ENCODE peak calls at places on chromosomes 13 and 19, in eight cellular contexts. Z, A, M, U, C, B, L and K are unnamed samples.

GRCh38 chr19:6752257-6753177 is 13.0 kb downstream of the TRIP10 start:
- DNase-seq in C (no peak), U (no peak), Z (no peak), B (no peak), M (peak; percentile 85), L (peak; percentile 65), A (peak; percentile 48), K (no peak)

GRCh38 chr13:29733069-29733700 is 117.2 kb downstream of the UBL3 start:
- DNase-seq in M (no peak), C (no peak), B (no peak), L (no peak), Z (no peak), A (no peak), U (peak; percentile 18), K (no peak)

GRCh38 chr19:16661480-16662034 is 618 bp downstream of the TMEM38A start:
- DNase-seq in U (peak; percentile 19), C (no peak), L (peak; percentile 67), M (peak; percentile 37), Z (no peak), A (peak; percentile 50), B (peak; percentile 95), K (peak; percentile 1)

GRCh38 chr19:10864538-10864899 is 6.8 kb upstream of the CARM1 start:
- DNase-seq in L (peak; percentile 91), A (peak; percentile 85), Z (peak; percentile 73), M (peak; percentile 91), U (peak; percentile 64), C (no peak), B (peak; percentile 75), K (peak; percentile 73)

GRCh38 chr13:109212630-109213029 is 573.8 kb downstream of the IRS2 start:
- DNase-seq in L (no peak), U (no peak), A (no peak), Z (no peak), C (no peak), B (no peak), M (no peak), K (no peak)

GRCh38 chr13:31166591-31166990 is 4.9 kb upstream of the HSPH1 start:
- DNase-seq in U (no peak), M (no peak), L (no peak), A (no peak), B (no peak), Z (no peak), C (no peak), K (no peak)

GRCh38 chr19:510606-511100 is 3.4 kb downstream of the TPGS1 start:
- DNase-seq in L (peak; percentile 91), Z (peak; percentile 85), U (no peak), B (peak; percentile 56), M (peak; percentile 82), A (peak; percentile 92), C (no peak), K (peak; percentile 89)

GRCh38 chr19:18610245-18610555 is 2.5 kb upstream of the TMEM59L start:
- DNase-seq in B (no peak), Z (no peak), C (no peak), A (no peak), U (no peak), L (no peak), M (no peak), K (no peak)

GRCh38 chr19:47735131-47735530 is 10.2 kb upstream of the NOP53 start:
- DNase-seq in B (no peak), M (no peak), U (no peak), C (no peak), L (no peak), A (no peak), Z (no peak), K (no peak)

GRCh38 chr13:111853146-111853545 is 213.8 kb upstream of the SOX1 start:
- DNase-seq in B (no peak), M (no peak), L (no peak), A (no peak), Z (no peak), U (no peak), C (no peak), K (no peak)

GRCh38 chr19:55882626-55883025 is 46.3 kb downstream of the NLRP4 start:
- DNase-seq in B (no peak), C (no peak), U (no peak), M (no peak), A (no peak), Z (no peak), L (no peak), K (no peak)

GRCh38 chr13:23608704-23609413 is 38.6 kb downstream of the TNFRSF19 start:
- DNase-seq in Z (no peak), A (no peak), C (no peak), M (peak; percentile 19), U (no peak), B (peak; percentile 46), L (no peak), K (no peak)

GRCh38 chr19:14218615-14219330 is 12.8 kb upstream of the ADGRL1 start:
- DNase-seq in M (no peak), Z (no peak), L (no peak), C (no peak), A (no peak), B (no peak), U (no peak), K (no peak)

GRCh38 chr19:45763691-45764294 is 5.3 kb downstream of the SIX5 start:
- DNase-seq in A (no peak), B (no peak), Z (no peak), L (no peak), C (no peak), U (no peak), M (no peak), K (no peak)

GRCh38 chr19:16586477-16586871 is 14.3 kb upstream of the SLC35E1 start:
- DNase-seq in C (no peak), U (no peak), B (no peak), A (no peak), L (no peak), M (no peak), Z (no peak), K (no peak)

GRCh38 chr13:60611523-60611922 is 214.5 kb downstream of the TDRD3 start:
- DNase-seq in C (no peak), A (no peak), U (no peak), B (no peak), Z (no peak), L (no peak), M (no peak), K (no peak)

GRCh38 chr13:45325806-45326205 is 15.2 kb downstream of the TPT1 start:
- DNase-seq in B (peak; percentile 86), Z (no peak), C (no peak), M (peak; percentile 28), A (peak; percentile 84), U (no peak), L (no peak), K (no peak)

DNA sequence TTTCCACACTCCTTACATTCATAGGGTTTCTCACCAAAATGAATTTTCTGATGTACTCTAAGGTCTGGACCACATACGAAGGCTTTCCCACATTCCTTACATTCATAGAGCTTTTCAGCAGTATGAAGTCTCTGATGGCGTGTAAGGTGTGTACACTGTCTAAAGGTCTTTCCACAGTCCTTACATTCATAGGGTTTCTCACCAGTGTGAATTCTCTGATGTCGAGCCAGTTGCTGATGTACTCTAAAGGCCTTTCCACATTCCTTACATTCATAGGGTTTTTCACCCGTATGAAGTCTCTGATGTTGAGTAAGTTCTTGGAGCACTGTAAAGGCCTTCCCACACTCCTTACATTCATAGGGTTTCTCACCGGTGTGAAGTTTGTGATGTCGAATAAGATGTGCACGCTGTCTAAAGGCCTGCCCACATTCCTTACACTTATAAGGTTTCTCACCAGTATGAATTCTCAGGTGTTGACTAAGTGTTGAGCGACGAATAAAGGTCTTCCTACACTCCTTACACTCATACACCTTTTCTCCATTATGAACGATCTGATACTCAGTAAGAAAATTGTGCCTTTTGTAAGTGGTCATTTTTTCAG is 38.1 kb downstream of the ZFP14 start:
- DNase-seq in Z (no peak), B (no peak), A (no peak), M (no peak), L (no peak), C (no peak), U (no peak), K (no peak)
- H3K9me3 ChIP-seq in Z (peaks cover 40% of the 10 kb centered on the region), B (peaks cover 25% of the 10 kb centered on the region), A (peaks cover 4% of the 10 kb centered on the region), M (peaks cover 91% of the 10 kb centered on the region), L (peaks cover 51% of the 10 kb centered on the region), C (peaks cover 25% of the 10 kb centered on the region), U (peaks cover 57% of the 10 kb centered on the region), K (peaks cover 67% of the 10 kb centered on the region)

DNA sequence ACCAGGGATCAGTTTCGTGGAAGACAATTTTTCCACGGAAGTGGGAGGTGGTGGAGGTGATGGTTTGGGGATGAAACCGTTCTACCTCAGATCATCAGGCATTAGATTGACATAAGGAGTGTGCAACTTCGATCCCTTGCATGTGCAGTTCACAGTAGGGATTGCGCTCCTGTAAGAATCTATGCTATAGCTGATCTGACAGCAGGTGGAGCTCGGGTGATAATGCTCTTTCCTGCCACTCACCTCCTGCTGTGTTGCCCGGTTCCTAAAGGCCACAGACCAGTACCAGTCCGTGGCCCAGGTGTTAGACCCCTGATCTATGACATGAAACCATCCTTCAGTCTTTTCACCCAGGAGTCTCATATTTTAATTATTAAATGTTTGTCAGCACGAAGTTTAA is 4.0 kb downstream of the ZNF302 start:
- DNase-seq in C (no peak), Z (no peak), L (no peak), U (no peak), B (no peak), A (no peak), M (no peak), K (no peak)
- H3K9me3 ChIP-seq in C (peaks cover 32% of the 10 kb centered on the region), Z (peaks cover 16% of the 10 kb centered on the region), L (peaks cover 45% of the 10 kb centered on the region), U (peaks cover 65% of the 10 kb centered on the region), B (no peaks in the 10 kb centered on the region), A (no peaks in the 10 kb centered on the region), M (peaks cover 54% of the 10 kb centered on the region), K (peaks cover 22% of the 10 kb centered on the region)

GRCh38 chr19:9155591-9155990 is 15.4 kb downstream of the ZNF317 start:
- DNase-seq in L (no peak), C (no peak), Z (no peak), M (no peak), B (no peak), A (no peak), U (no peak), K (no peak)
- H3K9me3 ChIP-seq in L (peaks cover 22% of the 10 kb centered on the region), C (peaks cover 20% of the 10 kb centered on the region), Z (peaks cover 4% of the 10 kb centered on the region), M (peaks cover 58% of the 10 kb centered on the region), B (no peaks in the 10 kb centered on the region), A (peaks cover 4% of the 10 kb centered on the region), U (peaks cover 68% of the 10 kb centered on the region), K (peaks cover 4% of the 10 kb centered on the region)

DNA sequence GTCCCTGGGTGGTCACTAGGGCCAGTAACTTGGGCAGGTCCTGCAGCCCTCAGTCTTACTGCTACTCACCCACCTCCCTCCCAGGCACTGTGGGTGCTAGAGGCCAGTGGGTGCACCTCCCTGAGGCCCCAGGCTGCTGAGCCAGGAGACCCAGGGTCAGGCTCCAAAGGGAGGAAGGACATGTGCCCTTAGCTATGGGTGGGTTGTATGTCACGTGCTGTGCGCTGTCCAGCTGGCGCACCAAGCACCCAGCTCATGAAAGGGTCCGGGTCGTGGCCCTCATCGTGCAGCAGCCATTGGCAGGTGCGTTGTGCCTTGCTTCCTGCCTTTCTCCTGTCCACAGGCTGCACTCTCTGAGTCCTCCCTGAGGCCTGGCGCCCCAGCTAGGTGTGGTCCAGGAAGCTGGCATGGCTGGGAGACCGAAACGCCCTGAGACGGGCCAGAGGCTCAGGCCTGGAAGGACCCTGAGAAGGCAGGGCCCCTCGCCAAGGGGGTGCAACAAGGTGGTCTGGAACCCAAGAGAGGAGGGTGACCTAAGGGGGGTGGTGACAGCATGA is 47.0 kb upstream of the KCTD15 start:
- DNase-seq in C (no peak), A (no peak), U (no peak), L (no peak), Z (no peak), B (no peak), M (no peak), K (no peak)
- H3K9me3 ChIP-seq in C (no peaks in the 10 kb centered on the region), A (no peaks in the 10 kb centered on the region), U (no peaks in the 10 kb centered on the region), L (no peaks in the 10 kb centered on the region), Z (no peaks in the 10 kb centered on the region), B (no peaks in the 10 kb centered on the region), M (no peaks in the 10 kb centered on the region), K (no peaks in the 10 kb centered on the region)

GRCh38 chr19:2883686-2884439 is 16.7 kb downstream of the ZNF556 start:
- DNase-seq in Z (no peak), C (no peak), U (no peak), A (no peak), M (no peak), L (no peak), B (no peak), K (no peak)
- H3K9me3 ChIP-seq in Z (no peaks in the 10 kb centered on the region), C (no peaks in the 10 kb centered on the region), U (peaks cover under 1% of the 10 kb centered on the region), A (no peaks in the 10 kb centered on the region), M (peaks cover 3% of the 10 kb centered on the region), L (no peaks in the 10 kb centered on the region), B (no peaks in the 10 kb centered on the region), K (no peaks in the 10 kb centered on the region)